ENCODE peak calls at places on chromosomes 5 and 9, in four cellular contexts. A is mesenchymal stem cell, E is IMR-90, H is neuronal stem cell. V is an unnamed sample.

GRCh38 chr9:100714372-100715099 is 136.7 kb downstream of the CAVIN4 start:
- DNase-seq in A (peak; percentile 2), E (peak; percentile 48), H (peak; percentile 78), V (peak; percentile 76)

GRCh38 chr5:156949424-156949823 is 13.6 kb downstream of the TIMD4 start:
- DNase-seq in A (no peak), E (no peak), H (no peak), V (no peak)

GRCh38 chr5:154262376-154262775 is 71.8 kb downstream of the GALNT10 start:
- DNase-seq in A (no peak), E (no peak), H (peak; percentile 37), V (no peak)

GRCh38 chr5:177309351-177310191 is 2.1 kb downstream of the MXD3 start:
- DNase-seq in A (peak; percentile 75), E (peak; percentile 65), H (peak; percentile 68), V (peak; percentile 96)

GRCh38 chr5:145198871-145199270 is 636.3 kb downstream of the PRELID2 start:
- DNase-seq in A (no peak), E (peak; percentile 19), H (no peak), V (no peak)

GRCh38 chr5:1644810-1645571 is 121.2 kb upstream of the LPCAT1 start:
- DNase-seq in A (peak; percentile 78), E (peak; percentile 78), H (peak; percentile 82), V (peak; percentile 89)

GRCh38 chr5:151465476-151465875 is 18.1 kb downstream of the SLC36A1 start:
- DNase-seq in A (no peak), E (no peak), H (no peak), V (no peak)

GRCh38 chr9:114378883-114379282 is 8.9 kb downstream of the AKNA start:
- DNase-seq in A (no peak), E (no peak), H (no peak), V (no peak)

GRCh38 chr9:25935188-25935587 is 256.9 kb upstream of the TUSC1 start:
- DNase-seq in A (no peak), E (no peak), H (no peak), V (no peak)

GRCh38 chr9:4862506-4863250 is 69.9 kb downstream of the RCL1 start:
- DNase-seq in A (peak; percentile 3), E (peak; percentile 51), H (no peak), V (peak; percentile 14)

GRCh38 chr5:57429513-57430120 is 53.0 kb downstream of the ACTBL2 start:
- DNase-seq in A (no peak), E (no peak), H (no peak), V (no peak)

GRCh38 chr9:135567311-135567710 is 5.8 kb downstream of the PAEP start:
- DNase-seq in A (no peak), E (no peak), H (no peak), V (no peak)

GRCh38 chr5:163498886-163499285 is 6.5 kb upstream of the MAT2B start:
- DNase-seq in A (peak; percentile 75), E (peak; percentile 86), H (no peak), V (no peak)

GRCh38 chr5:146620663-146621051 is 104.7 kb upstream of the GPR151 start:
- DNase-seq in A (no peak), E (no peak), H (peak; percentile 12), V (no peak)

GRCh38 chr9:133135193-133135745 is 14.2 kb upstream of the RALGDS start:
- DNase-seq in A (peak; percentile 75), E (peak; percentile 86), H (no peak), V (no peak)

GRCh38 chr9:105908069-105908468 is 213.7 kb downstream of the TMEM38B start:
- DNase-seq in A (no peak), E (no peak), H (no peak), V (no peak)

GRCh38 chr5:4572297-4572696 is 567.8 kb upstream of the ADAMTS16 start:
- DNase-seq in A (no peak), E (no peak), H (no peak), V (no peak)

GRCh38 chr5:90876366-90876765 is 317.8 kb downstream of the ADGRV1 start:
- DNase-seq in A (no peak), E (no peak), H (no peak), V (no peak)

GRCh38 chr5:92760550-92760949 is 820.5 kb downstream of the NR2F1-AS1 start:
- DNase-seq in A (no peak), E (no peak), H (no peak), V (no peak)

GRCh38 chr5:139108056-139108811 is 89.9 kb downstream of the SIL1 start:
- DNase-seq in A (no peak), E (peak; percentile 88), H (no peak), V (no peak)

GRCh38 chr5:153749941-153750340 is 259.5 kb downstream of the GRIA1 start:
- DNase-seq in A (peak; percentile 20), E (no peak), H (peak; percentile 75), V (no peak)

DNA sequence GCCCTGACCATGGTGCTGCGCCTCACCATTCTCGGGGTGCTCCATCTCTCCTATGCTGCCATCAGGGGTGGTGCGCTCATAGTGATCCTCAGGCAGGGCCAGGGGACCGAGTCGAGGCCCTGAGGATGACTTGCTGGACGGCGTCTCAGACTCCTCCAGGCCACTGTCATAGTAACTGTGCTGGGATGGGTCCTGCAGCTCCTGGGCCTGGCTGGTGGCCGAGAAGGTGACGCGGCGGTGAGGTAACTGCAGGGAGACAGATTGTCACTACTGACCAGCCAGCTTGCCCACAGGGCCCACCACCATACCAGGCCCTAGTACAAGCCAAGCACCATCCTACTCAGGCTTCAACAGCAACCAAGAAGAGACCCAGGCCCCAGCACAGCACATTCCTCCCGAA is 21.0 kb downstream of the PCDH1 start:
- DNase-seq in A (no peak), E (no peak), H (no peak), V (no peak)
- H2BK5ac ChIP-seq in A (no peak overlapping the region), E (no peak overlapping the region), H (no peak overlapping the region), V (peak overlapping the region; percentile 20)

DNA sequence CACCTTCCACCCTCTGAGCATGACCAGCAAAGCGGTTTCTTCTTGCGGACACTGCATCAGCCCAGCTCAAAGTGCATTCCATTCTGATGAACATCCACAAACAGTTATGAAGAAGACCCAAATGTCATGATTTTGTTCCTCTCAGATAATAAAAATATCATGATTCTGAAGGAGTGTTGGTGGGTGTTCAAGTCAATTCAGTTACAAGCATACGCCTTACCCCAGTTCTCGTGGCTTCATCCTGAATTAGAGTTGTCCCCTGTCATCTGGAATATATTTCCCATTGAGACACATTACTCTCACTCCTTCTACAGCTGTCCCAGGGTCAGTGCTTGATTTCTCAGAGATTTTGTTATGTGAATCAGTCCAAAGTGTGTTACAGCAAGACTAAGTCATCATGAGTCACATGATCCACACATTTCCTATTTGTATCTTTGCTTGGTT is 325.4 kb downstream of the RFX3 start:
- DNase-seq in A (peak; percentile 46), E (peak; percentile 80), H (no peak), V (no peak)
- H3K27ac ChIP-seq in A (no peak overlapping the region), E (no peak overlapping the region), H (no peak overlapping the region), V (no peak overlapping the region)

DNA sequence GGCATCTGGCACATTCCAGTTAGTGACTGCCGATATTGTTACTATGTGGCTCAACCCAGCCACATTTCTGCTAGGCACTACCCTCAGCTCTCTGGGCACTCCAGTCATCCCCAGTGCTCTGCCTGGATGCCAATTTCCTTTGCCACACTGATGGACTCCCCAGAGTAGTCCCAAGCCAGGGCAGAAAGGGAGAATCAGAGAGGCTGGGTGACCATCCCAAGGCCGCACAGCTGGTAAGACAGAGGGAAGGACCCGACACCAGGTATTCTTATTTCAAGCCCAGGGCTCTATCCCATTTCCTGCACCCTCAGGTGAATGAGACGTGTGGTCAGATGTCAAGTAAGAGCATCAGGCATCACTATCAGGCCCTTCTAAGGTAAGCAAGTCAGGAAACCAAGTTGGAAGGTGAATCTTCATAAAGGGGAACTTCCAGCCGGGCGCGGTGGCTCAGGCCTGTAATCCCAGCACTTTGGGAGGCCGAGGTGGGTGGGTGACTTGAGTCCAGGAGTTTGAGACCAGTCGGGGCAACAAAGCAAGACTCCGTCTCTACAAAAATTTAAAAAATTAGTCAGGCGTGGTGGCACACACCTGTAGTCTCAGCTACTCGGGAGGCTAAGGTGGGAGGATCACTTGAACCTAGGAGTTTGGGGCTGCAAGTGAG is 38.6 kb downstream of the SH3PXD2B start:
- DNase-seq in A (no peak), E (no peak), H (no peak), V (no peak)
- H3K4me1 ChIP-seq in A (peaks cover 46% of the 10 kb centered on the region), E (peaks cover 43% of the 10 kb centered on the region), H (peaks cover 4% of the 10 kb centered on the region), V (no peaks in the 10 kb centered on the region)

GRCh38 chr5:141880961-141881801 is 3.0 kb upstream of the PCDH1 start:
- DNase-seq in A (no peak), E (no peak), H (no peak), V (peak; percentile 66)
- H2BK5ac ChIP-seq in A (no peak overlapping the region), E (no peak overlapping the region), H (no peak overlapping the region), V (no peak overlapping the region)

GRCh38 chr5:169942181-169942580 is 38.1 kb downstream of the INSYN2B start:
- DNase-seq in A (no peak), E (no peak), H (no peak), V (no peak)
- H3K27ac ChIP-seq in A (no peak overlapping the region), E (no peak overlapping the region), H (no peak overlapping the region), V (no peak overlapping the region)

V was measured in mesendoderm.